ENCODE peak calls at places on chromosomes 11 and 22, in nine cellular contexts. One of them, this sample, is unnamed.

GRCh38 chr22:29302681-29303465 is 3.6 kb upstream of the GAS2L1 start:
- DNase-seq in cerebellar cortex: no peak
- DNase-seq in GM10248: no peak
- DNase-seq in kidney: no peak
- DNase-seq in stimulated activated CD8-positive, alpha-beta memory T cell treated with anti-CD3 and anti-CD28 coated beads, Interleukin-12 subunit alpha, Interleukin-12 subunit beta, amount 100 ng/mL, for 1 hour: no peak
- DNase-seq in stomach: peak
- DNase-seq in iPS-NIHi11: no peak
- DNase-seq in HFF-Myc: no peak
- DNase-seq in astrocyte of the spinal cord: no peak
- DNase-seq in this sample: no peak

GRCh38 chr11:86596861-86597632 is 75.4 kb downstream of the ME3 start:
- DNase-seq in cerebellar cortex: peak
- DNase-seq in GM10248: no peak
- DNase-seq in kidney: no peak
- DNase-seq in stimulated activated CD8-positive, alpha-beta memory T cell treated with anti-CD3 and anti-CD28 coated beads, Interleukin-12 subunit alpha, Interleukin-12 subunit beta, amount 100 ng/mL, for 1 hour: no peak
- DNase-seq in stomach: no peak
- DNase-seq in iPS-NIHi11: no peak
- DNase-seq in HFF-Myc: no peak
- DNase-seq in astrocyte of the spinal cord: peak
- DNase-seq in this sample: no peak

GRCh38 chr22:36745301-36745995 is 30.5 kb downstream of the IFT27 start:
- DNase-seq in cerebellar cortex: no peak
- DNase-seq in GM10248: no peak
- DNase-seq in kidney: peak
- DNase-seq in stimulated activated CD8-positive, alpha-beta memory T cell treated with anti-CD3 and anti-CD28 coated beads, Interleukin-12 subunit alpha, Interleukin-12 subunit beta, amount 100 ng/mL, for 1 hour: no peak
- DNase-seq in stomach: no peak
- DNase-seq in iPS-NIHi11: no peak
- DNase-seq in HFF-Myc: no peak
- DNase-seq in astrocyte of the spinal cord: no peak
- DNase-seq in this sample: no peak

GRCh38 chr11:32200448-32200847 is 109.6 kb downstream of the RCN1 start:
- DNase-seq in cerebellar cortex: no peak
- DNase-seq in GM10248: no peak
- DNase-seq in kidney: no peak
- DNase-seq in stimulated activated CD8-positive, alpha-beta memory T cell treated with anti-CD3 and anti-CD28 coated beads, Interleukin-12 subunit alpha, Interleukin-12 subunit beta, amount 100 ng/mL, for 1 hour: no peak
- DNase-seq in stomach: no peak
- DNase-seq in iPS-NIHi11: peak
- DNase-seq in HFF-Myc: no peak
- DNase-seq in astrocyte of the spinal cord: no peak
- DNase-seq in this sample: no peak

GRCh38 chr22:27842994-27843431 is 41.5 kb upstream of the MN1 start:
- DNase-seq in cerebellar cortex: peak
- DNase-seq in GM10248: no peak
- DNase-seq in kidney: no peak
- DNase-seq in stimulated activated CD8-positive, alpha-beta memory T cell treated with anti-CD3 and anti-CD28 coated beads, Interleukin-12 subunit alpha, Interleukin-12 subunit beta, amount 100 ng/mL, for 1 hour: no peak
- DNase-seq in stomach: no peak
- DNase-seq in iPS-NIHi11: no peak
- DNase-seq in HFF-Myc: peak
- DNase-seq in astrocyte of the spinal cord: no peak
- DNase-seq in this sample: no peak

GRCh38 chr11:115608976-115609375 is 104.8 kb upstream of the CADM1 start:
- DNase-seq in cerebellar cortex: no peak
- DNase-seq in GM10248: no peak
- DNase-seq in kidney: no peak
- DNase-seq in stimulated activated CD8-positive, alpha-beta memory T cell treated with anti-CD3 and anti-CD28 coated beads, Interleukin-12 subunit alpha, Interleukin-12 subunit beta, amount 100 ng/mL, for 1 hour: no peak
- DNase-seq in stomach: no peak
- DNase-seq in iPS-NIHi11: no peak
- DNase-seq in HFF-Myc: no peak
- DNase-seq in astrocyte of the spinal cord: no peak
- DNase-seq in this sample: no peak

GRCh38 chr11:119365071-119365591 is 16.4 kb downstream of the USP2 start:
- DNase-seq in cerebellar cortex: no peak
- DNase-seq in GM10248: no peak
- DNase-seq in kidney: peak
- DNase-seq in stimulated activated CD8-positive, alpha-beta memory T cell treated with anti-CD3 and anti-CD28 coated beads, Interleukin-12 subunit alpha, Interleukin-12 subunit beta, amount 100 ng/mL, for 1 hour: no peak
- DNase-seq in stomach: no peak
- DNase-seq in iPS-NIHi11: no peak
- DNase-seq in HFF-Myc: no peak
- DNase-seq in astrocyte of the spinal cord: no peak
- DNase-seq in this sample: peak

GRCh38 chr22:22591348-22592299 is 32.6 kb upstream of the PRAME start:
- DNase-seq in cerebellar cortex: no peak
- DNase-seq in GM10248: no peak
- DNase-seq in kidney: no peak
- DNase-seq in stimulated activated CD8-positive, alpha-beta memory T cell treated with anti-CD3 and anti-CD28 coated beads, Interleukin-12 subunit alpha, Interleukin-12 subunit beta, amount 100 ng/mL, for 1 hour: no peak
- DNase-seq in stomach: no peak
- DNase-seq in iPS-NIHi11: no peak
- DNase-seq in HFF-Myc: no peak
- DNase-seq in astrocyte of the spinal cord: no peak
- DNase-seq in this sample: no peak

GRCh38 chr11:114273890-114274635 is 22.1 kb upstream of the NNMT start:
- DNase-seq in cerebellar cortex: no peak
- DNase-seq in GM10248: no peak
- DNase-seq in kidney: no peak
- DNase-seq in stimulated activated CD8-positive, alpha-beta memory T cell treated with anti-CD3 and anti-CD28 coated beads, Interleukin-12 subunit alpha, Interleukin-12 subunit beta, amount 100 ng/mL, for 1 hour: no peak
- DNase-seq in stomach: no peak
- DNase-seq in iPS-NIHi11: no peak
- DNase-seq in HFF-Myc: no peak
- DNase-seq in astrocyte of the spinal cord: no peak
- DNase-seq in this sample: no peak

GRCh38 chr11:133134561-133135173 is 397.6 kb downstream of the OPCML start:
- DNase-seq in cerebellar cortex: peak
- DNase-seq in GM10248: peak
- DNase-seq in kidney: no peak
- DNase-seq in stimulated activated CD8-positive, alpha-beta memory T cell treated with anti-CD3 and anti-CD28 coated beads, Interleukin-12 subunit alpha, Interleukin-12 subunit beta, amount 100 ng/mL, for 1 hour: no peak
- DNase-seq in stomach: peak
- DNase-seq in iPS-NIHi11: peak
- DNase-seq in HFF-Myc: no peak
- DNase-seq in astrocyte of the spinal cord: peak
- DNase-seq in this sample: no peak

GRCh38 chr11:73320786-73321325 is 12.8 kb downstream of the ARHGEF17 start:
- DNase-seq in cerebellar cortex: no peak
- DNase-seq in GM10248: no peak
- DNase-seq in kidney: no peak
- DNase-seq in stimulated activated CD8-positive, alpha-beta memory T cell treated with anti-CD3 and anti-CD28 coated beads, Interleukin-12 subunit alpha, Interleukin-12 subunit beta, amount 100 ng/mL, for 1 hour: no peak
- DNase-seq in stomach: no peak
- DNase-seq in iPS-NIHi11: no peak
- DNase-seq in HFF-Myc: no peak
- DNase-seq in astrocyte of the spinal cord: peak
- DNase-seq in this sample: no peak